ENCODE peak calls at places on chromosomes 2 and 18, in nine cellular contexts. T, M, N, E, H, P, J, I and D are unnamed samples. For H3K4me1, the result is how much of the 10 kb centered on the place peaks cover.

GRCh38 chr2:190763901-190764514 is 115.1 kb downstream of the NAB1 start:
- DNase-seq in T (no peak), M (no peak), N (no peak), E (no peak), H (no peak), P (no peak), J (no peak), I (no peak), D (no peak)

GRCh38 chr18:46477425-46478011 is 179.5 kb downstream of the LOXHD1 start:
- DNase-seq in T (no peak), M (no peak), N (no peak), E (no peak), H (no peak), P (no peak), J (no peak), I (no peak), D (no peak)

GRCh38 chr18:25503567-25504081 is 151.7 kb upstream of the ZNF521 start:
- DNase-seq in T (peak), M (peak), N (peak), E (peak), H (peak), P (peak), J (peak), I (peak), D (peak)

GRCh38 chr2:164847966-164848365 is 6.3 kb upstream of the COBLL1 start:
- DNase-seq in T (no peak), M (no peak), N (no peak), E (no peak), H (peak), P (no peak), J (no peak), I (no peak), D (no peak)

GRCh38 chr2:204687776-204688175 is 142.5 kb downstream of the PARD3B start:
- DNase-seq in T (no peak), M (no peak), N (no peak), E (no peak), H (no peak), P (no peak), J (no peak), I (no peak), D (no peak)

GRCh38 chr18:23738151-23738550 is 48.9 kb downstream of the LAMA3 start:
- DNase-seq in T (no peak), M (no peak), N (no peak), E (no peak), H (no peak), P (no peak), J (no peak), I (no peak), D (no peak)

GRCh38 chr2:30732376-30732775 is 74.9 kb downstream of the CAPN13 start:
- DNase-seq in T (no peak), M (no peak), N (no peak), E (no peak), H (no peak), P (no peak), J (no peak), I (no peak), D (no peak)

GRCh38 chr2:109586687-109587086 is 27.1 kb downstream of the SEPTIN10 start:
- DNase-seq in T (no peak), M (no peak), N (no peak), E (no peak), H (no peak), P (no peak), J (no peak), I (no peak), D (no peak)

GRCh38 chr2:221347471-221347870 is 224.6 kb downstream of the EPHA4 start:
- DNase-seq in T (no peak), M (no peak), N (peak), E (no peak), H (no peak), P (no peak), J (no peak), I (no peak), D (no peak)

GRCh38 chr2:234257859-234258561 is 207.5 kb downstream of the SPP2 start:
- DNase-seq in T (peak), M (peak), N (peak), E (peak), H (peak), P (peak), J (peak), I (peak), D (no peak)

GRCh38 chr2:233480490-233481202 is 85.9 kb downstream of the USP40 start:
- DNase-seq in T (no peak), M (no peak), N (peak), E (no peak), H (no peak), P (no peak), J (no peak), I (no peak), D (no peak)

GRCh38 chr2:84487298-84487996 is 28.4 kb upstream of the SUCLG1 start:
- DNase-seq in T (no peak), M (no peak), N (no peak), E (no peak), H (no peak), P (no peak), J (no peak), I (no peak), D (no peak)

GRCh38 chr18:23964282-23965238 is 50.0 kb upstream of the TTC39C start:
- DNase-seq in T (peak), M (no peak), N (no peak), E (peak), H (no peak), P (no peak), J (no peak), I (no peak), D (no peak)

GRCh38 chr18:39846277-39846676 is 2108.8 kb upstream of the PIK3C3 start:
- DNase-seq in T (no peak), M (peak), N (no peak), E (no peak), H (no peak), P (no peak), J (peak), I (no peak), D (peak)

GRCh38 chr2:163348843-163349395 is 386.9 kb downstream of the FIGN start:
- DNase-seq in T (peak), M (peak), N (peak), E (peak), H (no peak), P (peak), J (no peak), I (peak), D (no peak)

GRCh38 chr2:77521931-77522470 is at the start of gene LRRTM4:
- DNase-seq in T (peak), M (peak), N (no peak), E (peak), H (peak), P (peak), J (no peak), I (no peak), D (no peak)

GRCh38 chr2:22683911-22684310 is 701.1 kb upstream of the KLHL29 start:
- DNase-seq in T (no peak), M (no peak), N (no peak), E (no peak), H (no peak), P (no peak), J (no peak), I (no peak), D (no peak)

GRCh38 chr2:194252127-194252526 is 1404.9 kb upstream of the SLC39A10 start:
- DNase-seq in T (no peak), M (no peak), N (no peak), E (peak), H (no peak), P (no peak), J (no peak), I (no peak), D (no peak)

GRCh38 chr2:233059797-233060499 is at the start of gene INPP5D:
- DNase-seq in T (no peak), M (no peak), N (peak), E (no peak), H (no peak), P (no peak), J (no peak), I (peak), D (peak)

GRCh38 chr2:144481666-144482065 is 38.3 kb downstream of the ZEB2 start:
- DNase-seq in T (no peak), M (no peak), N (no peak), E (no peak), H (no peak), P (no peak), J (no peak), I (no peak), D (no peak)

GRCh38 chr2:44168684-44169154 is at the start of gene PPM1B:
- DNase-seq in T (no peak), M (no peak), N (no peak), E (no peak), H (peak), P (no peak), J (peak), I (peak), D (peak)

GRCh38 chr2:237026981-237027711 is 58.5 kb upstream of the COPS8 start:
- DNase-seq in T (peak), M (peak), N (peak), E (peak), H (peak), P (peak), J (peak), I (peak), D (peak)

GRCh38 chr18:24212939-24213338 is 74.1 kb downstream of the CABYR start:
- DNase-seq in T (peak), M (no peak), N (peak), E (no peak), H (no peak), P (no peak), J (no peak), I (no peak), D (no peak)

GRCh38 chr2:96423281-96423680 is 81.9 kb downstream of the NEURL3 start:
- DNase-seq in T (no peak), M (no peak), N (no peak), E (no peak), H (no peak), P (no peak), J (no peak), I (no peak), D (no peak)

GRCh38 chr2:99150691-99151090 is 4.1 kb downstream of the TSGA10 start:
- DNase-seq in T (no peak), M (no peak), N (no peak), E (no peak), H (no peak), P (no peak), J (no peak), I (no peak), D (no peak)

GRCh38 chr2:145906356-145906755 is 1386.4 kb upstream of the ZEB2 start:
- DNase-seq in T (peak), M (no peak), N (peak), E (peak), H (no peak), P (no peak), J (no peak), I (no peak), D (no peak)

GRCh38 chr18:76823574-76823973 is 1.2 kb downstream of the ZNF236 start:
- DNase-seq in T (peak), M (peak), N (no peak), E (peak), H (peak), P (peak), J (peak), I (no peak), D (no peak)

GRCh38 chr2:193357508-193357907 is 1162.8 kb upstream of the TMEFF2 start:
- DNase-seq in T (no peak), M (no peak), N (no peak), E (no peak), H (no peak), P (no peak), J (no peak), I (no peak), D (no peak)

GRCh38 chr2:102258025-102258385 is 53.4 kb upstream of the IL1RL1 start:
- DNase-seq in T (no peak), M (no peak), N (no peak), E (no peak), H (no peak), P (no peak), J (no peak), I (no peak), D (no peak)

GRCh38 chr2:152250421-152251100 is 75.0 kb upstream of the STAM2 start:
- DNase-seq in T (no peak), M (no peak), N (no peak), E (no peak), H (no peak), P (no peak), J (no peak), I (no peak), D (no peak)

GRCh38 chr18:23540867-23541266 is 37.6 kb downstream of the RMC1 start:
- DNase-seq in T (no peak), M (no peak), N (no peak), E (no peak), H (no peak), P (no peak), J (no peak), I (no peak), D (no peak)

GRCh38 chr2:55862673-55863390 is 60.8 kb downstream of the EFEMP1 start:
- DNase-seq in T (peak), M (no peak), N (peak), E (no peak), H (no peak), P (no peak), J (peak), I (peak), D (peak)

GRCh38 chr18:32893915-32894314 is 121.1 kb upstream of the KLHL14 start:
- DNase-seq in T (peak), M (no peak), N (no peak), E (peak), H (peak), P (no peak), J (no peak), I (no peak), D (no peak)

GRCh38 chr2:218888341-218888740 is 7.7 kb downstream of the WNT10A start:
- DNase-seq in T (no peak), M (no peak), N (no peak), E (no peak), H (no peak), P (no peak), J (no peak), I (peak), D (no peak)

GRCh38 chr18:69435000-69435399 is 34.3 kb downstream of the DOK6 start:
- DNase-seq in T (no peak), M (no peak), N (no peak), E (no peak), H (no peak), P (no peak), J (no peak), I (no peak), D (no peak)

GRCh38 chr2:217513256-217513655 is 489.5 kb downstream of the TNS1 start:
- DNase-seq in T (peak), M (peak), N (no peak), E (no peak), H (no peak), P (no peak), J (no peak), I (no peak), D (no peak)

GRCh38 chr18:25169701-25170100 is 182.3 kb downstream of the ZNF521 start:
- DNase-seq in T (no peak), M (no peak), N (no peak), E (no peak), H (no peak), P (no peak), J (no peak), I (no peak), D (no peak)

GRCh38 chr18:11948852-11949523 is 32.3 kb upstream of the IMPA2 start:
- DNase-seq in T (peak), M (no peak), N (no peak), E (peak), H (no peak), P (no peak), J (no peak), I (no peak), D (no peak)

GRCh38 chr2:207472343-207473202 is 57.2 kb upstream of the CREB1 start:
- DNase-seq in T (no peak), M (no peak), N (no peak), E (no peak), H (no peak), P (no peak), J (no peak), I (no peak), D (no peak)

GRCh38 chr2:110858993-110859770 is 126.8 kb downstream of the ACOXL start:
- DNase-seq in T (no peak), M (no peak), N (no peak), E (peak), H (no peak), P (no peak), J (no peak), I (no peak), D (no peak)
- H3K4me3 ChIP-seq in T (no peak), M (no peak), N (no peak), E (no peak), H (no peak), P (no peak), J (no peak), I (no peak), D (no peak)

GRCh38 chr18:31237142-31237541 is 74.5 kb upstream of the DSC1 start:
- DNase-seq in T (no peak), M (no peak), N (no peak), E (no peak), H (no peak), P (no peak), J (no peak), I (no peak), D (no peak)
- H3K4me1 ChIP-seq in T (under half), M (under half), N (under half), E (under half), H (under half), P (under half), J (under half), I (under half), D (under half)

DNA sequence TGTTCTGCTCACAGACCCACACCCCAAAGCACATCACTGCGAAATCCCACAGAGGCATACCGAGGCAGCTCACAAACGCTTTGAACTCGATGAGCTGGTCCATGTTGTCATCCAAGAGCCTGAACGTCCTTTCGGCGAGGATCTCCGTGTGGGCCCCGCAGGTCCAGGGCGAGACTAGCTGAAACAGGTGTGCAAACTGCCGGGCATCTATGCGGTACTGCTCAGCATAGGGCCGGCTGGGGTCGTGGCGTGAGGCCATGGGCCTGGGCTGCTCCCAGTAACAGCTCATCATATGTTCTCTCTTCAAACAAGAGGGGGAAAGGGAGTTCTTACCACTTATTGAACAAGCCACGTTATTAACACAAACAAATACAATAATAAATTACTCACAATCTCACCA is 20.1 kb downstream of the RPL31 start:
- DNase-seq in T (no peak), M (no peak), N (no peak), E (no peak), H (no peak), P (no peak), J (no peak), I (no peak), D (no peak)
- H3K27ac ChIP-seq in T (no peak), M (peak), N (no peak), E (no peak), H (no peak), P (no peak), J (no peak), I (no peak), D (no peak)

DNA sequence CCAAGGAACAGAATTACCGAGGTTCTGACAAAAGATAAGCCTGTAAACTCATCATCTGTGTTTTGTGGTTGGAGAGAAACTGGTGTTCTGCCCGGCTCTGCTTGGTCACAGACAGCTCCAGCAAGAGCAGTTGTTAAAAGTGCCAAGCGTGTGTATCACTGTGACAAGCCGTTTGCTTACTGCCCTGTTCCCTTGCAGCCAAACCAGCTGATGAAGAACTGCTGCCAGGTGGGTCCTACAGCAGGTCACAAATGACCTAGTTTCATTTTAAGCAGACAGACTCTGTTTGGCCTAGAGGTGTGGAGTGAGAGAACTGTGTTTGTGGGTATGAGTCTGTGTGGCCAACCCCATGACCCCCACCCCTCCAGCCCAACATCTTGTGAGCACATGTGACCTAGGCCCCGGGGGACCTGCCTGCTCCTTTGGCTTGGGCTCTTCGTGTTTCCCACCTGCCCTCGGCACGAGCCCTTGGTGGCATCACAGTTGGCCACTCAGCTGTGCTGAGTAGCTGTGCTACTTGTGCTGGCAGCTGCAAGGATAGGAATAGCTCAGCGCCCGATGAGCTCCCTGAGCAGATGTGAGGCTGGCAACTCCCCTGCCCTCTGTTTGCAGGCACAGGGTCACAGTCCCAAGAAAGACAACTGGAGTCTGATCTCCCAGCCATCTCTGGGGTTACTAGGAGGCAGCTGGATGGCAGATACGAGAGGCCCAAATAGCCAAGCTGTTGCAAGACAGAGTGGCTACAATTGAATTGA is 9.7 kb downstream of the OXER1 start:
- DNase-seq in T (no peak), M (no peak), N (no peak), E (no peak), H (peak), P (no peak), J (no peak), I (peak), D (no peak)
- H3K4me3 ChIP-seq in T (no peak), M (no peak), N (no peak), E (no peak), H (no peak), P (no peak), J (no peak), I (no peak), D (no peak)

DNA sequence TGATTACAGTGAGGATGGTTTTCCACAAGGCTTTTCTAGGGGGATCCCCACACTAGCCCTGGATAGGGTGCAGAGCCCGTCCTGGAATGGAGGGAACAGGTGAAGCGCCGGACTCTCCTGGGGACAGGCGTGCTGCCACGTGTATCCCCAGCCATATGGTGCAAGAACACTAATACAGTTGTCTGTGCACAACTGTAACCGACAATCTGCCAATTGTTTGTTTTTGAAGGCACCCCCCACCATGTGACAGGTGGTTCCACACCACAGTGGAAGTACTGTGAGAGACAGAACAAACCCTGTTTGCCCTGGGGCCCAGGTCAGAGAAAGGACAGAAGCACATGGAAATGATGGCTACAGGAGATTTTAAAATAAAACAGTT is 52.9 kb downstream of the MYCN start:
- DNase-seq in T (no peak), M (no peak), N (no peak), E (no peak), H (no peak), P (no peak), J (no peak), I (no peak), D (no peak)
- H3K4me1 ChIP-seq in T (under half), M (under half), N (under half), E (under half), H (under half), P (under half), J (under half), I (under half), D (under half)

DNA sequence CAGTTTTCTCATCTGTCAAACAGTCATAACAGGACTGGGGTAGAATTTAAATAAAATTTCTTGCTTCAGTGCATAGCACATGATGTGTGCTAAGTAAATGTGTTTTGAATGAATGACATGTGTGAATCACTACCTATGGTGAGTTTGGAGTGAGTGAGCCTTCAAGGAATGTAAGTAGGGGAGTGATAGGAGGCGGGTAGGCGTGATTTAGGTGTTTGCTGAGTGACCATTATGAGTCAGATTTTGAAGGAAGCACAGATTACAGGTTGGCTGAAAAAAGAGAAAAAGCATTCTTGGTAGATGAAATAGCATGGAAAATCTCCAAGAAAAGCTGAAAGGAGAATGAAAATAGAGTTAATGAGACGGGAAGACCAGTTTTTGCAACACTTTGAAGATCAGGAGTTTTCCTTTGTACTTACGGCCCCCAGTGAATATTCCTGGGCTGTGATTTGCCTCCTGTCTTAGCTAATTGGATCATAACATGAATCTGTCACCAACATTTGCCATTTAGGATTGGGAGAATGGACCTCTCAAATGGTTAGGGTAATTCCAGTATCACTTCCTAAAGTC is 136.9 kb upstream of the GATA6 start:
- DNase-seq in T (peak), M (no peak), N (peak), E (no peak), H (no peak), P (peak), J (no peak), I (peak), D (no peak)
- H3K27ac ChIP-seq in T (peak), M (no peak), N (no peak), E (no peak), H (no peak), P (peak), J (no peak), I (no peak), D (no peak)